ENCODE peak calls at places on chromosomes 12 and 14, in eight cellular contexts. D is neural progenitor cell, U is PC-3, T is GM23248, C is GM23338, Y is HCT116, O is SK-N-SH, K is OCI-LY7. W is an unnamed sample.

GRCh38 chr14:104393898-104394605 is 185.5 kb upstream of the C14orf180 start:
- DNase-seq in D (no peak), U (no peak), T (no peak), C (no peak), Y (no peak), O (peak; percentile 80), K (peak; percentile 62), W (peak; percentile 71)

GRCh38 chr14:96281486-96281885 is 25.5 kb downstream of the BDKRB1 start:
- DNase-seq in D (no peak), U (no peak), T (no peak), C (no peak), Y (no peak), O (no peak), K (no peak), W (no peak)

GRCh38 chr12:13268606-13269005 is 72.1 kb downstream of the EMP1 start:
- DNase-seq in D (no peak), U (no peak), T (no peak), C (no peak), Y (no peak), O (no peak), K (no peak), W (no peak)

GRCh38 chr12:4025420-4026358 is 152.5 kb upstream of the PARP11 start:
- DNase-seq in D (peak; percentile 66), U (no peak), T (no peak), C (peak; percentile 95), Y (no peak), O (no peak), K (no peak), W (no peak)

GRCh38 chr12:88753074-88753473 is 172.8 kb upstream of the KITLG start:
- DNase-seq in D (no peak), U (no peak), T (peak; percentile 78), C (no peak), Y (no peak), O (no peak), K (no peak), W (no peak)

GRCh38 chr12:4719821-4720636 is at the start of gene GALNT8:
- DNase-seq in D (no peak), U (peak; percentile 9), T (no peak), C (peak; percentile 19), Y (no peak), O (no peak), K (no peak), W (peak; percentile 49)

GRCh38 chr12:25263594-25263993 is 12.9 kb upstream of the KRAS start:
- DNase-seq in D (no peak), U (no peak), T (no peak), C (no peak), Y (no peak), O (no peak), K (no peak), W (no peak)

GRCh38 chr12:6106208-6106607 is 18.3 kb downstream of the VWF start:
- DNase-seq in D (no peak), U (no peak), T (no peak), C (no peak), Y (no peak), O (no peak), K (no peak), W (no peak)

GRCh38 chr12:19398376-19399363 is 40.6 kb upstream of the AEBP2 start:
- DNase-seq in D (no peak), U (no peak), T (peak; percentile 28), C (no peak), Y (no peak), O (no peak), K (no peak), W (no peak)

DNA sequence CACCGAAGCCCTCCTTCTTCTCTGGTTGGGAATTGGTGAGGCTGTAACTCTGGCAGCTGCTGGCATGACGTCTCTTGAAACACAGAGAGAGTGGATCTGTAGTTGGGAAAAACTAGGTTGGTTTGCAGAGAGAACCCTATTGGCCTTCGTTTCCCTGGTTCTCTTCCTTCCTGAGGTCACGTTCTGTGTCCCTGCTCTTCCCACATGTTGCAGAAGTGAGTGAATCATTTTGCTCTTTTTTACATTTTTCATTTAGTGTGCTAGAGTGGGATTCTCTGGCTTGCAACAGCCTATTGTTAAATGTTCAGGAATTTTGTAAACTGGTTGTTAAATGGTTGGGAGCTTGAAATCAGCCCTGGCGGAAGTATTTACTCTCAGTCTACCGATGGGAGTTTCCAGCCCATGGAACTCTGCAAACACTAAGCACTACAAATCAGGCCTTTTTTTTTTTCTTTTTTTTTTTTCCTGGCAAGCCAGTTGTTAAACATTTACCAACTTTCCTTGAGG is 26.8 kb upstream of the CKAP4 start:
- DNase-seq in D (no peak), U (no peak), T (peak; percentile 54), C (no peak), Y (no peak), O (no peak), K (no peak), W (peak; percentile 67)
- TF ChIP-seq EZH2phosphoT487 in D (no peak), U (no peak), T (no peak), C (no peak), Y (no peak), O (no peak), K (no peak), W (no peak)

DNA sequence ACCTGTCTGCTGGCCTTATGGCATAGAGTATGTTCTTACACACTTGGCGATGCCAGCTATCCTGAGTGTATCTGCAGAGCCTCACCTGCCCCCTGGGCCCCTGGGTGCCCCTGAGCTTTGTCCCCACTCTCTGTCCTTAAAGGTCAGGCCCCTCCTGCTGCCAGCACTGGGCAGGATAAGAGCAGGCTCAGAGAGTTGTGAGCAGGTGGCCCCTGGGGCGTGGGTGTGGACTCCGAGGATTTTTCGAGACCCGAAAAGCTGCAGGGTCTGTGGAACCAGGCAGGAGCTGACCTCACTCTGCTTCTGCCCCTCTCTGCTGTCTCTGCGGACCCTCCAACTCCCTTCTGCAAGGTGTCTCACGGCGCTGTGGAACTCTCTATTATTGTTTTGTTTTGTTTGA is 8.2 kb downstream of the HIP1R start:
- DNase-seq in D (no peak), U (no peak), T (no peak), C (no peak), Y (no peak), O (peak; percentile 29), K (no peak), W (no peak)
- H4K20me1 ChIP-seq in D (peaks cover 41% of the 10 kb centered on the region), U (no peaks in the 10 kb centered on the region), T (no peaks in the 10 kb centered on the region), C (peaks cover 7% of the 10 kb centered on the region), Y (no peaks in the 10 kb centered on the region), O (no peaks in the 10 kb centered on the region), K (no peaks in the 10 kb centered on the region), W (peaks cover 20% of the 10 kb centered on the region)

GRCh38 chr14:64722842-64723447 is 18.7 kb downstream of the PLEKHG3 start:
- DNase-seq in D (no peak), U (no peak), T (no peak), C (no peak), Y (no peak), O (no peak), K (no peak), W (no peak)
- H3K4me3 ChIP-seq in D (no peak overlapping the region), U (no peak overlapping the region), T (no peak overlapping the region), C (no peak overlapping the region), Y (no peak overlapping the region), O (no peak overlapping the region), K (no peak overlapping the region), W (no peak overlapping the region)

GRCh38 chr14:58560208-58560607 is 77.6 kb upstream of the DACT1 start:
- DNase-seq in D (no peak), U (peak; percentile 83), T (peak; percentile 51), C (no peak), Y (no peak), O (no peak), K (no peak), W (peak; percentile 29)
- TF ChIP-seq EZH2phosphoT487 in D (no peak), U (no peak), T (no peak), C (no peak), Y (no peak), O (no peak), K (no peak), W (no peak)

GRCh38 chr14:73742520-73743238 is 28.5 kb upstream of the PNMA1 start:
- DNase-seq in D (no peak), U (no peak), T (no peak), C (no peak), Y (no peak), O (no peak), K (no peak), W (no peak)
- H4K20me1 ChIP-seq in D (no peaks in the 10 kb centered on the region), U (peaks cover 37% of the 10 kb centered on the region), T (peaks cover 19% of the 10 kb centered on the region), C (peaks cover 2% of the 10 kb centered on the region), Y (peaks cover 3% of the 10 kb centered on the region), O (peaks cover 78% of the 10 kb centered on the region), K (peaks cover 55% of the 10 kb centered on the region), W (peaks cover 93% of the 10 kb centered on the region)

GRCh38 chr14:94581127-94581999 is at the start of gene SERPINA5:
- DNase-seq in D (peak; percentile 50), U (peak; percentile 2), T (peak; percentile 11), C (peak; percentile 46), Y (no peak), O (peak; percentile 80), K (no peak), W (peak; percentile 70)
- H3K4me3 ChIP-seq in D (no peak within 1 kb of the TSS), U (no peak within 1 kb of the TSS), T (no peak within 1 kb of the TSS), C (no peak within 1 kb of the TSS), Y (no peak within 1 kb of the TSS), O (no peak within 1 kb of the TSS), K (no peak within 1 kb of the TSS), W (no peak within 1 kb of the TSS)

DNA sequence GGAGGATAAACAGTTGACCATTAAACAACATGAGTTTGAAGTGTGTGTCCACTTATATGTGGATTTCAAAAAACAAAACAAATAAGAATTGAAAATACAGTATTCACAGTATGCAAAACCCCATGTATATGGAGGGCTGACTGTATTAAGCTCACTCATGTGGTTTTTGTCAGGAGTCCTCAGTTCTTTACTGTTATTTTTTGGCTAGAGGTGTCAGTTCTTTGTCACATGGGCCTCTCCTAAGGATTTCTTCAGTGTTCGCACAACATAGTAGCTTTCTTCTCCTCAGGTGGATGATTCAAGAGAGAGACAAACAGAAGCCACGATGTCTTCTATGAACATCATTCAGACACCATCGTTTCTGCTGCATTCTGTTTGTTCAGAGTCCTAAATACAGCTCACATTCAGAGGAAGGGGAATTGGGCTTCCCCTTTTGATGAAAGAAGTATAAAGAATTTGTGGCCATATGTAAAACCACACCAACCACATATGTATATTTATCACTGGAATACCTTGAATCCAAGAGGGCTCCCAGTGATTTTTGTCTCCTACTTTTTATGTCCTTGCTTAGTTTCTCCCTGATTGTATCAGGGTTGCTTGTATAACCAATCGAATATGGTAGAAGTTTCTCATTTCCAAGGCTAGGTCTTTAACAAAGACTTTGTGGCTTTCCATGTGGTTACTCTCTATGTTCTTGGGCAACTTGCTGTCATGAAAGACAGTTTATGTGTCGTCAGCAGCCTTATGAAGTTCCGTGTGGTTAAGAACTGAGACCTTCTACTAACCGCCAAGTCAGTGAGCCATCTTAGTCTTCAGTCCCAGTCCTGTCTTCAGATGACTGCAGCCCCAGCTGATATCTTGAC is 18.9 kb downstream of the MNAT1 start:
- DNase-seq in D (no peak), U (no peak), T (no peak), C (no peak), Y (no peak), O (no peak), K (no peak), W (no peak)
- TF ChIP-seq EZH2phosphoT487 in D (no peak), U (no peak), T (no peak), C (no peak), Y (no peak), O (no peak), K (no peak), W (no peak)

W was measured in hepatocyte.